ENCODE peak calls at places on chromosome 1, in five cellular contexts. W is H9, B is nephron progenitor cell, P is mesothelial cell of epicardium, X is body of pancreas. Z is an unnamed sample.

GRCh38 chr1:208170252-208170651 is 73.9 kb downstream of the PLXNA2 start:
- DNase-seq in W (no peak), B (no peak), P (no peak), X (peak), Z (peak)

GRCh38 chr1:17119744-17120482 is 662 bp upstream of the PADI2 start:
- DNase-seq in W (peak), B (no peak), P (no peak), X (no peak), Z (no peak)

GRCh38 chr1:234613128-234613875 is 3.3 kb upstream of the IRF2BP2 start:
- DNase-seq in W (no peak), B (no peak), P (no peak), X (no peak), Z (no peak)

GRCh38 chr1:7185721-7186120 is 400.5 kb downstream of the CAMTA1 start:
- DNase-seq in W (no peak), B (no peak), P (no peak), X (no peak), Z (no peak)

GRCh38 chr1:229952135-229952534 is 114.9 kb upstream of the GALNT2 start:
- DNase-seq in W (no peak), B (no peak), P (no peak), X (no peak), Z (no peak)

GRCh38 chr1:236154671-236155398 is 12.5 kb downstream of the GPR137B start:
- DNase-seq in W (no peak), B (no peak), P (no peak), X (no peak), Z (no peak)

GRCh38 chr1:61979729-61980128 is 214.9 kb upstream of the L1TD1 start:
- DNase-seq in W (no peak), B (no peak), P (no peak), X (no peak), Z (no peak)

GRCh38 chr1:29136463-29136915 is 12.8 kb upstream of the TMEM200B start:
- DNase-seq in W (no peak), B (peak), P (no peak), X (peak), Z (no peak)

GRCh38 chr1:50542362-50542761 is 119.1 kb upstream of the DMRTA2 start:
- DNase-seq in W (no peak), B (no peak), P (no peak), X (no peak), Z (no peak)

GRCh38 chr1:224498574-224499170 is 64.1 kb upstream of the WDR26 start:
- DNase-seq in W (peak), B (no peak), P (peak), X (peak), Z (peak)

GRCh38 chr1:223423641-223424233 is 30.5 kb downstream of the CCDC185 start:
- DNase-seq in W (no peak), B (no peak), P (no peak), X (no peak), Z (no peak)

GRCh38 chr1:45569962-45570581 is 13.8 kb upstream of the NASP start:
- DNase-seq in W (peak), B (peak), P (peak), X (peak), Z (peak)

GRCh38 chr1:61388586-61388985 is 306.2 kb downstream of the NFIA start:
- DNase-seq in W (no peak), B (no peak), P (no peak), X (no peak), Z (no peak)

GRCh38 chr1:180233191-180234011 is 3.3 kb downstream of the LHX4 start:
- DNase-seq in W (no peak), B (no peak), P (no peak), X (no peak), Z (no peak)

GRCh38 chr1:180230791-180231505 is 884 bp downstream of the LHX4 start:
- DNase-seq in W (peak), B (peak), P (peak), X (no peak), Z (peak)

GRCh38 chr1:180234369-180235076 is 4.5 kb downstream of the LHX4 start:
- DNase-seq in W (peak), B (peak), P (no peak), X (peak), Z (peak)

GRCh38 chr1:180231506-180232420 is 1.7 kb downstream of the LHX4 start:
- DNase-seq in W (peak), B (peak), P (no peak), X (peak), Z (peak)

GRCh38 chr1:180232521-180233043 is 2.5 kb downstream of the LHX4 start:
- DNase-seq in W (no peak), B (no peak), P (no peak), X (no peak), Z (no peak)
- TF ChIP-seq CTCF in W (no peak), B (no peak), P (no peak), X (no peak), Z (no peak)

GRCh38 chr1:12276225-12276624 is 46.4 kb downstream of the VPS13D start:
- DNase-seq in W (peak), B (peak), P (peak), X (peak), Z (no peak)
- TF ChIP-seq CTCF in W (peak), B (peak), P (peak), X (no peak), Z (no peak)

DNA sequence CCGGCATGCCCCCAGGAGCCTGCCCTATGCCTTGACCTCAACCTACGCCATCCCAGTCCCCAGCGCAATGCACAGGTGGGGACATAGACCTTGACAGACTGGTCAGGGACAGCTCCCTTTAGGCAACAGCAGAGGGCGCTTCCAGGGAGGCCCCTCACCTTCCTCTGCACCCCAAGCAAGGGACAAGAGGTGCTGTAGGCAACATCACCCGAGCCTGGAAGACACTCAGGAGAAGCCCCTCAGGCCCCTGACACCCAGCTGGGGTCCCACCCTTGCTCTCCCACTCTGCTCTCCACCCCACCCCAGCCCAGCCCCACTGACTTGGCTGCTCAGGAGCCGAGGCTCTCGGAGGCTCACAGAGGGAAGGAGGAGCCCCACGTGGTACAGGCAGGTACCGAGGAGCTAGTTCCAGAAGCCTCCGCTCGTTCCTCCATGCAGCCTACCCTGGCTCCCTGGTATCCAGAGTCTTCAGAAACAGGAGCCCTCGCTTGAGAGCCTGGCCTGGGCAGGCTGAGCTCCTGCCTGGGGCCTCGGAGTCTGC is 2.4 kb upstream of the WNT3A start:
- DNase-seq in W (peak), B (no peak), P (peak), X (peak), Z (peak)
- TF ChIP-seq CTCF in W (peak), B (peak), P (no peak), X (no peak), Z (peak)

DNA sequence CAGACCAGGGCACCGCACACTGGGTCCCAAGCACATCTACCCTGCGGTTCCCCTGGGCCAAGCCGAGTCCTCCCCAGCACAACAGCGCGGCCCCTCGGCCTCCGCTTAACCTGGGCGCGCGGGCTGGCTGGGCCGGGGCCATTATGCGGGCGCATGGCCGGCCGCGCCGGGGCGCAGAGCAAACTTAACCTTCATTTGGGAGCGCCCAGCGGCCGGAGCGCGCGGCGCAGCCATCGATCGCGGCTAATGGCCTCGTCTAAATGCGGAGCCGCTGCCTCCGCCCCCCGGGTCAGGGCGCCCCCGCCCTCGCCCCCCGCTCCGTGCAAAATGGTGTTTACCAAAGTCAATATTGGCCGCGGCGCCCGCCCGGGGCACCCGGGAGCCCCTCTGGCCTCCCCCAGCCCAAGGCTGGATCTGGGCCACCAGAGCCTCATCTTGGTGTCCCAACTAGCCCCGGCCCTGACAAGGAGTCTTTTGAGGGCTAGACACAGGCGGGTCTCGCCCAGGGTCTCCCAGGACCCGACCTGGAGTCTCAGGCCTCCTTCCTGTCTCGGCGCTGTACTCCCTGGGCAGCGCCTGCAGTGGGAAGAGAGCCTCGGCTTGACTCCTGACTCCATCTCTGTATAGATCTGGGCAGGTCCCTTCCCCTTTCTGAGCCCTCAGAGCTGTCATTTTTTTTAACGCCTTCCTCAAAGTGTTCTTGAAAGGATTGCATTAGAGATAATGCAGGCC is 272.0 kb downstream of the TRABD2B start:
- DNase-seq in W (peak), B (peak), P (no peak), X (peak), Z (peak)
- TF ChIP-seq CTCF in W (peak), B (peak), P (peak), X (no peak), Z (peak)